ENCODE peak calls at places on chromosome 1, in nine cellular contexts. I is GM23248, P is PC-3, K is neural progenitor cell, B is MM.1S, A is HCT116, Q is SK-N-SH, O is OCI-LY7, J is hepatocyte. W is an unnamed sample.

GRCh38 chr1:39006726-39007645 is 15.9 kb downstream of the AKIRIN1 start:
- DNase-seq in I (no peak), P (no peak), K (no peak), B (no peak), A (no peak), Q (no peak), O (no peak), J (no peak), W (peak; percentile 57)

GRCh38 chr1:229325873-229326502 is 16.9 kb downstream of the CCSAP start:
- DNase-seq in I (no peak), P (no peak), K (no peak), B (peak; percentile 39), A (no peak), Q (no peak), O (no peak), J (no peak), W (no peak)

GRCh38 chr1:39348278-39348677 is 143.2 kb upstream of the BMP8A start:
- DNase-seq in I (no peak), P (no peak), K (no peak), B (no peak), A (no peak), Q (no peak), O (no peak), J (no peak), W (no peak)

GRCh38 chr1:86018311-86018923 is 138.2 kb downstream of the COL24A1 start:
- DNase-seq in I (peak; percentile 50), P (peak; percentile 68), K (peak; percentile 48), B (peak; percentile 60), A (peak; percentile 12), Q (peak; percentile 31), O (peak; percentile 40), J (peak; percentile 45), W (peak; percentile 68)

GRCh38 chr1:99472893-99473292 is 173.0 kb upstream of the PALMD start:
- DNase-seq in I (no peak), P (no peak), K (no peak), B (no peak), A (no peak), Q (no peak), O (no peak), J (no peak), W (no peak)

GRCh38 chr1:61135286-61135685 is 52.9 kb downstream of the NFIA start:
- DNase-seq in I (no peak), P (no peak), K (no peak), B (no peak), A (no peak), Q (no peak), O (no peak), J (no peak), W (no peak)

GRCh38 chr1:30920827-30921226 is 12.3 kb upstream of the SDC3 start:
- DNase-seq in I (peak; percentile 63), P (no peak), K (no peak), B (no peak), A (no peak), Q (no peak), O (no peak), J (no peak), W (no peak)

GRCh38 chr1:197367631-197368030 is 99.6 kb downstream of the CRB1 start:
- DNase-seq in I (no peak), P (no peak), K (no peak), B (no peak), A (no peak), Q (no peak), O (no peak), J (no peak), W (no peak)

GRCh38 chr1:193705473-193706074 is 519.2 kb upstream of the B3GALT2 start:
- DNase-seq in I (peak; percentile 37), P (no peak), K (no peak), B (no peak), A (no peak), Q (no peak), O (no peak), J (no peak), W (no peak)

GRCh38 chr1:17199267-17200044 is 5.5 kb upstream of the PADI1 start:
- DNase-seq in I (peak; percentile 44), P (no peak), K (no peak), B (no peak), A (no peak), Q (no peak), O (no peak), J (no peak), W (no peak)
- TF ChIP-seq EZH2phosphoT487 in I (no peak), P (no peak), K (no peak), B (no peak), A (no peak), Q (no peak), O (no peak), J (no peak), W (no peak)

GRCh38 chr1:213474054-213474453 is 423.0 kb downstream of the RPS6KC1 start:
- DNase-seq in I (no peak), P (no peak), K (no peak), B (no peak), A (no peak), Q (no peak), O (no peak), J (peak; percentile 37), W (no peak)
- H3K27ac ChIP-seq in I (no peak overlapping the region), P (no peak overlapping the region), K (no peak overlapping the region), B (no peak overlapping the region), A (no peak overlapping the region), Q (no peak overlapping the region), O (no peak overlapping the region), J (no peak overlapping the region), W (no peak overlapping the region)

GRCh38 chr1:3367376-3367775 is 87.1 kb upstream of the ARHGEF16 start:
- DNase-seq in I (no peak), P (no peak), K (no peak), B (no peak), A (no peak), Q (no peak), O (no peak), J (no peak), W (no peak)

GRCh38 chr1:3366181-3367051 is 88.0 kb upstream of the ARHGEF16 start:
- DNase-seq in I (peak; percentile 59), P (peak; percentile 21), K (no peak), B (no peak), A (no peak), Q (no peak), O (no peak), J (no peak), W (no peak)

GRCh38 chr1:3364983-3365382 is 89.5 kb upstream of the ARHGEF16 start:
- DNase-seq in I (no peak), P (no peak), K (no peak), B (no peak), A (no peak), Q (no peak), O (no peak), J (no peak), W (no peak)

GRCh38 chr1:3364526-3364925 is 89.9 kb upstream of the ARHGEF16 start:
- DNase-seq in I (no peak), P (no peak), K (no peak), B (no peak), A (no peak), Q (no peak), O (no peak), J (no peak), W (no peak)

DNA sequence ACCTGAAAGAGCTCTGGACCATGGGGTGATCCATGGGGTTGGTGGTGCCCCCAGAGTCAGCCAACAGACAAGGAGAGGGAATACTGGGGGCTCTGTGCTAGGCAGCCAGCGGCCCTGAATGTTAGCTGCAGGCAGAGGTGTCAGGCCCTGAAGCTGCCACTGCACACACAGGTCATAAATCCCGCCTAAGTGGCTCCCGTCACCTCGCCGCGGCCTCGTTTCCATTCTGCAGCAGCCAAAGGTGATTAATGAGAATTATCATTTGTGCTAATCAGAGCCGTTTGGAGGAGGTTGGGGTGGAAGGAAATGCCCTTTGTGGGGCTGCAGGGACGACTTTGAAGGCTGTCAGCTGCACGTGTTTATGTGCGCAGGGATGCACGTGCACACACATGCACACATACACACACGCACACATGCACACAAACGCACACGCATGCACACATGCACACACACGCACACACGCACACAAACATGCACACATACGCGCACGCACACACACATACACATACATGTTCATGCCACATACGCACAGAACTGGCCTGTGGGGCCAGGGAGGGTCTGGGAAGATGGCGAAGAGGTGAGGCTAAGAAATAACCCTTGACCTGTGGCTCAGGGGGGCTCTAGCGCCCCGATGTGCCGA is 88.8 kb upstream of the ARHGEF16 start:
- DNase-seq in I (no peak), P (no peak), K (no peak), B (no peak), A (no peak), Q (no peak), O (no peak), J (no peak), W (no peak)
- H3K4me1 ChIP-seq in I (peaks cover 21% of the 10 kb centered on the region), P (no peaks in the 10 kb centered on the region), K (peaks cover 16% of the 10 kb centered on the region), B (no peaks in the 10 kb centered on the region), A (peaks cover 17% of the 10 kb centered on the region), Q (no peaks in the 10 kb centered on the region), O (no peaks in the 10 kb centered on the region), J (no peaks in the 10 kb centered on the region), W (peaks cover 4% of the 10 kb centered on the region)

GRCh38 chr1:155938220-155938627 is 3.2 kb upstream of the RXFP4 start:
- DNase-seq in I (peak; percentile 72), P (peak; percentile 86), K (peak; percentile 74), B (peak; percentile 84), A (peak; percentile 71), Q (peak; percentile 71), O (peak; percentile 77), J (peak; percentile 67), W (peak; percentile 86)

GRCh38 chr1:155940531-155940992 is 876 bp upstream of the RXFP4 start:
- DNase-seq in I (peak; percentile 55), P (peak; percentile 56), K (no peak), B (no peak), A (no peak), Q (peak; percentile 74), O (no peak), J (no peak), W (no peak)

GRCh38 chr1:155942578-155943141 is 1.2 kb downstream of the RXFP4 start:
- DNase-seq in I (peak; percentile 23), P (no peak), K (no peak), B (no peak), A (no peak), Q (peak; percentile 19), O (no peak), J (no peak), W (no peak)

GRCh38 chr1:155941845-155942507 is 538 bp downstream of the RXFP4 start:
- DNase-seq in I (peak; percentile 20), P (no peak), K (no peak), B (no peak), A (no peak), Q (no peak), O (no peak), J (no peak), W (no peak)

DNA sequence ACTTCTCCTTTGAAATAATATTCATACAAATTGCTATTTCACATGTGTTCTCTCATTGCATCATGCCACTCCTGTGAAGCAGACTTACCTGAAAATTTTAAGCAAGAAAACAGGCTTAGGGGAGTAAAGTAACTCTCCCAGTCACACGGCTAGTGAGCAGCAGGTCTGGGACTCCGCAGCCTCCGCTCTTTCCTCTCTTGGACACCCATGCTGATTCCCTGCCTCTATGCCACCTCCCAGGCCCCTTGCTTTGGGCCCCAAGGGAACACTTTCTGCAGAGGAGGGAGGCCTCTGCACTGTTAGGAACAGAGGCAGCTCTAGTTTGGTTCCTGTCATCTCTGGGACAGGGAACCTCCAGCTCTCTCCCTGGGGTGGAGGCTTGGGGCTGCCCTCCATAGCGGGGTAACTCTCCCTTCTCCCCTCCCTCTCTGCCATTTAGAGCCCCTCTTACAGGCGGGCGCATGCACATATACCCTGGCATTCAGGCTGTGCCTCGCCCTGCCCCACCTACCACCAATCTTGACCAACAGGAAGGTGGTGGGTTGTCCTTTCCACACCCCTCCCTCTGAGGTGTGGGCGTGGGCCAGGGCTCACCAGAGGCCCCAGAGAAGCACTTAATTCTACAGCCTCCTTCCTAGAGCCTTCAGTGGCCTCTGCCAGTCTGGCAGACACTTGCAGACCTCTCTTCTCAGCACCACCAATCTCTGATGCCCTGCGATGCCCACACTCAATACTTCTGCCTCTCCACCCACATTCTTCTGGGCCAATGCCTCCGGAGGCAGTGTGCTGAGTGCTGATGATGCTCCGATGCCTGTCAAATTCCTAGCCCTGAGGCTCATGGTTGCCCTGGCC is at the start of gene RXFP4:
- DNase-seq in I (peak; percentile 37), P (peak; percentile 51), K (no peak), B (peak; percentile 48), A (no peak), Q (no peak), O (peak; percentile 52), J (no peak), W (no peak)
- TF ChIP-seq EZH2phosphoT487 in I (no peak), P (no peak), K (no peak), B (no peak), A (no peak), Q (no peak), O (no peak), J (no peak), W (no peak)

W was measured in GM23338.